ENCODE peak calls at places on chromosome 7, in five cellular contexts. D is IMR-90, L is SK-N-SH, W is cardiac muscle cell, C is aorta. N is an unnamed sample.

GRCh38 chr7:67455508-67455907 is 458.9 kb downstream of the TYW1 start:
- DNase-seq in W (no peak), L (no peak), D (no peak), C (no peak), N (no peak)

GRCh38 chr7:40907286-40907685 is 772.5 kb downstream of the SUGCT start:
- DNase-seq in L (no peak), W (no peak), D (no peak), C (no peak), N (no peak)

GRCh38 chr7:151186640-151187408 is at the start of gene ASB10:
- DNase-seq in C (no peak), W (no peak), D (no peak), L (no peak), N (no peak)

GRCh38 chr7:151838072-151838471 is 38.8 kb downstream of the PRKAG2 start:
- DNase-seq in W (no peak), L (no peak), C (no peak), D (no peak), N (peak; percentile 83)

GRCh38 chr7:101564778-101565211 is 64.3 kb downstream of the MYL10 start:
- DNase-seq in W (peak; percentile 43), C (no peak), D (no peak), L (peak; percentile 72), N (no peak)

GRCh38 chr7:153524070-153524601 is 528.1 kb upstream of the DPP6 start:
- DNase-seq in C (no peak), D (no peak), L (no peak), W (peak; percentile 2), N (no peak)

GRCh38 chr7:81158189-81158588 is 239.3 kb upstream of the SEMA3C start:
- DNase-seq in D (no peak), L (no peak), W (no peak), C (no peak), N (no peak)

GRCh38 chr7:127417346-127417745 is 24.8 kb upstream of the ZNF800 start:
- DNase-seq in C (no peak), W (no peak), D (no peak), L (no peak), N (no peak)

GRCh38 chr7:123747089-123747488 is 1.7 kb downstream of the WASL start:
- DNase-seq in W (no peak), L (no peak), C (no peak), D (no peak), N (no peak)

GRCh38 chr7:121294448-121294992 is 34.3 kb upstream of the WNT16 start:
- DNase-seq in D (no peak), W (no peak), L (no peak), C (no peak), N (no peak)

GRCh38 chr7:46809886-46810285 is 772.0 kb downstream of the TNS3 start:
- DNase-seq in L (no peak), W (no peak), D (no peak), C (no peak), N (no peak)

GRCh38 chr7:84247591-84247990 is 53.0 kb upstream of the SEMA3A start:
- DNase-seq in D (peak; percentile 91), C (no peak), L (no peak), W (no peak), N (no peak)

GRCh38 chr7:37095122-37095521 is 353.5 kb downstream of the ELMO1 start:
- DNase-seq in L (no peak), D (no peak), W (no peak), C (no peak), N (no peak)

GRCh38 chr7:40428421-40428820 is 293.6 kb downstream of the SUGCT start:
- DNase-seq in D (no peak), L (no peak), C (no peak), W (no peak), N (no peak)

GRCh38 chr7:98116656-98117461 is 10.2 kb downstream of the LMTK2 start:
- DNase-seq in L (no peak), C (no peak), W (no peak), D (peak; percentile 75), N (peak; percentile 51)

GRCh38 chr7:47771301-47771989 is 176.8 kb downstream of the PKD1L1 start:
- DNase-seq in L (no peak), D (no peak), W (no peak), C (peak; percentile 87), N (no peak)

GRCh38 chr7:105001652-105002184 is 12.3 kb upstream of the KMT2E start:
- DNase-seq in C (no peak), L (no peak), D (no peak), W (no peak), N (no peak)

GRCh38 chr7:105000927-105001336 is 13.1 kb upstream of the KMT2E start:
- DNase-seq in D (no peak), C (no peak), L (no peak), W (no peak), N (no peak)

GRCh38 chr7:105000190-105000589 is 13.8 kb upstream of the KMT2E start:
- DNase-seq in D (no peak), L (no peak), C (no peak), W (no peak), N (no peak)

GRCh38 chr7:105003875-105004510 is 10.0 kb upstream of the KMT2E start:
- DNase-seq in W (no peak), L (no peak), D (no peak), C (no peak), N (no peak)

DNA sequence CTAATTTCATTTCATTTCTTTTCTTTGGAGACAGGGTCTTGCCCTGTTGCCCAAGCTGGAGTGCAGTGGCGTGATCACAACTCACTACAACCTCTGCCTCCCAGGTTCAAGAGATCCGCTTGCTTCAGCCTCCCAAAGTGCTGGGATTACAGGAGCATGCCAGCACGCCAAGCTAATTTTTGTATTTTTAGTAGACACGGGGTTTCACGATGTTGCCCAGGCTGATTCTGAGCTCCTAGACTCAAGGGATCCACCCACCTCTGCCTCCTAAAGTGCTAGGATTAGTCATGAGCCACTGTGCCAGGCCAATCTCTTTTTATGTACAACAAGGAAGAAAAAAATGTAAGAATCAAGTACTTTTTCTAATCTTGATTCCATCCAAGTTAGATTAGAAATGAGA is 10.7 kb upstream of the KMT2E start:
- DNase-seq in L (no peak), C (peak; percentile 73), W (no peak), D (peak; percentile 82), N (peak; percentile 46)
- H3K4me1 ChIP-seq in L (peaks cover 25% of the 10 kb centered on the region), C (peaks cover 2% of the 10 kb centered on the region), W (peaks cover 23% of the 10 kb centered on the region), D (peaks cover 4% of the 10 kb centered on the region), N (peaks cover 98% of the 10 kb centered on the region)

GRCh38 chr7:158267737-158268435 is 319.7 kb downstream of the PTPRN2 start:
- DNase-seq in L (no peak), C (no peak), D (no peak), W (no peak), N (peak; percentile 20)

GRCh38 chr7:158270106-158270775 is 317.4 kb downstream of the PTPRN2 start:
- DNase-seq in D (no peak), L (no peak), C (no peak), W (no peak), N (peak; percentile 65)

GRCh38 chr7:158270856-158271413 is 316.7 kb downstream of the PTPRN2 start:
- DNase-seq in W (no peak), L (no peak), D (no peak), C (no peak), N (no peak)

GRCh38 chr7:158266817-158267736 is 320.5 kb downstream of the PTPRN2 start:
- DNase-seq in C (peak; percentile 30), W (no peak), D (no peak), L (no peak), N (peak; percentile 69)

DNA sequence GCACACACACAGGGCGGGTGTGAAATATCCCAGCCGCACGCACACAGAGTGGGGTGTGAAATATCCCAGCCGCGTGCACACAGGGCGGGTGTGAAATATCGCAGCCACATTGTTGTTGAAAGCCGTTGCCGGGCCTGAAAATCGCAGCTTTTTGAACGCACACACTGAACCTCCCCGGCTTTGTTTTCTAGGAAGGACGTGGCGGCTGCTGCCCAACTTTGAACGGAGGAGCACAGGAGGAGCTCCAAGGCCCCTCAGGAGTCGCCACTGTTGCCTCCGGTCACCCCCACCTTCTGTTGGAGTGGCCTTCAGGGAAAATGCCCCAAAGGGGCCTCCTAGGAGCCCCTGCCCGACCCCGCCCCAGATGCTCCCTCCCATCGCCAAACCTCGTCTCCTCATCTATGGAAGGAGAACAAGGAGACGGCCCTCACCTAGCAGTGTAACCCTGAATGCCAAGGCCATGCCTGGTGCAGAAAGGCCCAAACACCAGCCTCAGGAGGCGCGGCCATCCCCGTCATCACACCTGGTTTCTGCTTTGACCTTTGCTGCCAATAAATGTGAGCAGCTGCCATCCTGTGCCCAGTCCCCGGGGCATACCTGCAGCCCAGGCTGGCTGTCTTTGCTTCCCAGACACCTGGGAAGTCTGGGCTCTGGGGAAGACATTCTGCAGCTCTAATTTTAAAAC is 318.6 kb downstream of the PTPRN2 start:
- DNase-seq in W (no peak), D (no peak), C (peak; percentile 36), L (no peak), N (peak; percentile 50)
- H3K9me3 ChIP-seq in W (no peaks in the 10 kb centered on the region), D (peaks cover 64% of the 10 kb centered on the region), C (no peaks in the 10 kb centered on the region), L (peaks cover 3% of the 10 kb centered on the region), N (no peaks in the 10 kb centered on the region)

GRCh38 chr7:605661-606450 is 86.2 kb upstream of the PDGFA start:
- DNase-seq in D (no peak), C (peak; percentile 41), L (no peak), W (no peak), N (peak; percentile 53)
- H3K4me1 ChIP-seq in D (peaks cover 3% of the 10 kb centered on the region), C (no peaks in the 10 kb centered on the region), L (no peaks in the 10 kb centered on the region), W (peaks cover 13% of the 10 kb centered on the region), N (peaks cover 8% of the 10 kb centered on the region)

DNA sequence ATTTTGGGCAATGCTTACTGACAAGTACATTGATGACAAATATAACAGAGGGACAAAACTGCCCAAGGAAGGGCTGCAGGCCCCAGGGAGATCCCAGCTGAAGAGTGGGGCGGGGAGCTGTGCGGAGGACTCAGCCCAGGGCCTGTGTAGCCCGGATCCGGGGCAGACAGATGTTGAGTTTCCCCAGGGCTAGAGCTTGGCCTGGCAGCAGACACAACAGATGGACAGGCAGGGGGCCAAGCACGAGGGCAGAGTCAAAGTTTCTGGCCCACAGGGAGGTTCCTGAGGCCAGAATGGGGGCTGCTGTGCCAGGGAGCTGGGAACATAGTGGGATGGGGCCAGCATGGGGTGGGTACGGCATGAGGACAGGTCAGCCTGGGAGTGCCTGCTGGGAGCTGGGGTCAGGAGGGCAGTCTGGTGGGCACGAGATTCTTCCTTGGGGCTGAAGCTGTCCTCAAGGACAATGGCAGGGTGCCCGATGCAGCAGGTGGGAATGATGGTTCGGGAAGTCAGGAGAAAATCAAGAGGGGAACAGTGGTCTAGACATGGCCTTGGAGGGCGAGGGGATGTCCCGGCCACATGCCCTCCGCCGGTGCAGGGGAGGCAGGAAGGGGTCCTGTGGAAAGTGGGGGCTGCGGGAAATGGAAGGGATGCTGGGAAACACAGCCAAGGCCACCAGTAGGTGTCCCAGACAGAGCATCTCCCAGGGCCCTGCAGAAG is 519.1 kb upstream of the FOXK1 start:
- DNase-seq in W (no peak), L (no peak), D (no peak), C (no peak), N (peak; percentile 47)
- H3K9me3 ChIP-seq in W (no peaks in the 10 kb centered on the region), L (no peaks in the 10 kb centered on the region), D (peaks cover 16% of the 10 kb centered on the region), C (no peaks in the 10 kb centered on the region), N (no peaks in the 10 kb centered on the region)

GRCh38 chr7:34750636-34751035 is 92.6 kb downstream of the NPSR1 start:
- DNase-seq in L (no peak), D (no peak), W (no peak), C (no peak), N (no peak)
- H3K4me1 ChIP-seq in L (peaks cover 11% of the 10 kb centered on the region), D (no peaks in the 10 kb centered on the region), W (no peaks in the 10 kb centered on the region), C (no peaks in the 10 kb centered on the region), N (no peaks in the 10 kb centered on the region)

DNA sequence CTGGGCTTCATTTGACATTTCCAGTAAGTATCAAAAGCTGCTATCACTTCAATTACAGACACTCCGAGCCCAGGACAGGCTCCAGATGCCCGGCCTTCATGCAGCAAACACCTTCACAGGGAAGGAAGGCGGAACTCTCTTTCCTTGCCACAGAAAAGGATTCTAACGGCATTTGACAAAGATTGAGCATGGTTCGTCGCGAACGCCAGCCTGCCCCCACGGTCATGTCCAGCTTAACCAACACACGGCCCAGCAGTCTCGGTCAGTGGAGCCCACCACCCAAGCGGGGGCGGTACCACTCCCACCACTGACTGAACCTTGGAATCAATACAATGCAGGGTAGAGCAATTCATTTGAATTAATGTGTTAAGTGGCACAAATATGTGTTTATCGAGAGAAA is 607.2 kb downstream of the DNAJB6 start:
- DNase-seq in C (no peak), D (no peak), W (no peak), L (no peak), N (no peak)
- H3K9me3 ChIP-seq in C (peaks cover 5% of the 10 kb centered on the region), D (peaks cover 60% of the 10 kb centered on the region), W (no peaks in the 10 kb centered on the region), L (peaks cover 7% of the 10 kb centered on the region), N (no peaks in the 10 kb centered on the region)